ENCODE peak calls at places on chromosomes 11 and 22, in ten cellular contexts. K is heart right ventricle; L is effector memory CD8-positive, alpha-beta T cell; P is T-helper 9 cell; R is IMR-90; B is sciatic nerve; G is fibroblast of the aortic adventitia; O is Peyer's patch; H is Calu3; Q is foreskin fibroblast. N is an unnamed sample.

GRCh38 chr22:37675930-37676571 is 615 bp downstream of the LGALS1 start:
- DNase-seq in L (no peak), R (no peak), P (peak; percentile 38), H (peak; percentile 46), G (no peak), K (peak; percentile 66), B (peak; percentile 82), Q (no peak), O (no peak), N (peak; percentile 73)

GRCh38 chr11:45168366-45169130 is 22.1 kb downstream of the PRDM11 start:
- DNase-seq in Q (no peak), O (peak; percentile 24), R (no peak), G (no peak), L (no peak), K (no peak), B (no peak), P (no peak), H (no peak), N (peak; percentile 66)

GRCh38 chr11:60343094-60343704 is 16.1 kb downstream of the MS4A6E start:
- DNase-seq in G (peak; percentile 2), Q (no peak), L (no peak), R (no peak), B (no peak), P (no peak), H (peak; percentile 23), O (no peak), K (no peak), N (no peak)

GRCh38 chr11:92782806-92783205 is 186.6 kb upstream of the MTNR1B start:
- DNase-seq in B (no peak), R (no peak), G (no peak), O (no peak), H (no peak), P (no peak), L (no peak), Q (no peak), K (no peak), N (no peak)

GRCh38 chr11:60912223-60912850 is 1.6 kb upstream of the TMEM109 start:
- DNase-seq in H (no peak), P (no peak), O (no peak), B (no peak), L (no peak), Q (no peak), G (no peak), R (no peak), K (no peak), N (no peak)

GRCh38 chr11:85941380-85941973 is 86.3 kb downstream of the CCDC83 start:
- DNase-seq in B (peak; percentile 71), K (peak; percentile 25), O (no peak), L (no peak), P (no peak), R (peak; percentile 74), H (peak; percentile 50), Q (peak; percentile 61), G (peak; percentile 84), N (no peak)

GRCh38 chr11:113096661-113097060 is 135.4 kb downstream of the NCAM1 start:
- DNase-seq in B (no peak), H (no peak), R (no peak), G (no peak), Q (no peak), K (no peak), L (no peak), P (no peak), O (no peak), N (no peak)

GRCh38 chr11:15179167-15179566 is 64.4 kb downstream of the INSC start:
- DNase-seq in L (no peak), Q (no peak), K (no peak), B (no peak), G (peak; percentile 65), O (no peak), P (no peak), H (no peak), R (peak; percentile 54), N (no peak)

GRCh38 chr11:46181387-46181786 is 60.1 kb upstream of the PHF21A start:
- DNase-seq in L (no peak), H (no peak), P (no peak), Q (no peak), R (no peak), B (no peak), O (no peak), G (no peak), K (no peak), N (no peak)

GRCh38 chr11:106172389-106172991 is 95.0 kb downstream of the AASDHPPT start:
- DNase-seq in K (no peak), R (no peak), H (no peak), B (no peak), Q (peak; percentile 36), L (no peak), P (no peak), G (no peak), O (no peak), N (no peak)

GRCh38 chr11:13364388-13364787 is 86.8 kb downstream of the BMAL1 start:
- DNase-seq in K (no peak), B (no peak), O (no peak), R (no peak), P (no peak), Q (no peak), L (no peak), H (no peak), G (no peak), N (no peak)